ENCODE peak calls at places on chromosome 5, in ten cellular contexts. One of them, this sample, is unnamed.

GRCh38 chr5:40226906-40227305 is 452.8 kb upstream of the PTGER4 start:
- DNase-seq in central memory CD4-positive, alpha-beta T cell: no peak
- DNase-seq in NCI-H460: no peak
- DNase-seq in fibroblast of mammary gland: no peak
- DNase-seq in stimulated activated CD8-positive, alpha-beta memory T cell treated with anti-CD3 and anti-CD28 coated beads, Interleukin-15, amount 100 ng/mL, for 24 hours: no peak
- DNase-seq in right cardiac atrium: no peak
- DNase-seq in heart right ventricle: no peak
- DNase-seq in right atrium auricular region: no peak
- DNase-seq in GM12865: no peak
- DNase-seq in uterus: no peak
- DNase-seq in this sample: no peak

GRCh38 chr5:15106530-15107283 is 235.1 kb upstream of the ANKH start:
- DNase-seq in uterus: no peak
- DNase-seq in fibroblast of mammary gland: no peak
- DNase-seq in central memory CD4-positive, alpha-beta T cell: no peak
- DNase-seq in stimulated activated CD8-positive, alpha-beta memory T cell treated with anti-CD3 and anti-CD28 coated beads, Interleukin-15, amount 100 ng/mL, for 24 hours: no peak
- DNase-seq in GM12865: no peak
- DNase-seq in right cardiac atrium: no peak
- DNase-seq in heart right ventricle: no peak
- DNase-seq in NCI-H460: no peak
- DNase-seq in right atrium auricular region: no peak
- DNase-seq in this sample: no peak

GRCh38 chr5:170151105-170151831 is 45.6 kb downstream of the FOXI1 start:
- DNase-seq in right atrium auricular region: peak; percentile 72
- DNase-seq in right cardiac atrium: peak; percentile 64
- DNase-seq in heart right ventricle: peak; percentile 55
- DNase-seq in uterus: no peak
- DNase-seq in stimulated activated CD8-positive, alpha-beta memory T cell treated with anti-CD3 and anti-CD28 coated beads, Interleukin-15, amount 100 ng/mL, for 24 hours: no peak
- DNase-seq in fibroblast of mammary gland: peak; percentile 9
- DNase-seq in GM12865: peak; percentile 70
- DNase-seq in NCI-H460: peak; percentile 31
- DNase-seq in central memory CD4-positive, alpha-beta T cell: no peak
- DNase-seq in this sample: no peak

GRCh38 chr5:114473541-114473940 is 111.7 kb downstream of the KCNN2 start:
- DNase-seq in fibroblast of mammary gland: no peak
- DNase-seq in stimulated activated CD8-positive, alpha-beta memory T cell treated with anti-CD3 and anti-CD28 coated beads, Interleukin-15, amount 100 ng/mL, for 24 hours: no peak
- DNase-seq in right atrium auricular region: no peak
- DNase-seq in GM12865: no peak
- DNase-seq in uterus: no peak
- DNase-seq in NCI-H460: no peak
- DNase-seq in right cardiac atrium: no peak
- DNase-seq in heart right ventricle: no peak
- DNase-seq in central memory CD4-positive, alpha-beta T cell: no peak
- DNase-seq in this sample: no peak

GRCh38 chr5:50300878-50301277 is 140.2 kb downstream of the EMB start:
- DNase-seq in right atrium auricular region: no peak
- DNase-seq in central memory CD4-positive, alpha-beta T cell: no peak
- DNase-seq in GM12865: no peak
- DNase-seq in right cardiac atrium: no peak
- DNase-seq in heart right ventricle: no peak
- DNase-seq in NCI-H460: no peak
- DNase-seq in uterus: no peak
- DNase-seq in fibroblast of mammary gland: no peak
- DNase-seq in stimulated activated CD8-positive, alpha-beta memory T cell treated with anti-CD3 and anti-CD28 coated beads, Interleukin-15, amount 100 ng/mL, for 24 hours: no peak
- DNase-seq in this sample: no peak

GRCh38 chr5:74555991-74556390 is 84.5 kb downstream of the ENC1 start:
- DNase-seq in heart right ventricle: no peak
- DNase-seq in stimulated activated CD8-positive, alpha-beta memory T cell treated with anti-CD3 and anti-CD28 coated beads, Interleukin-15, amount 100 ng/mL, for 24 hours: no peak
- DNase-seq in fibroblast of mammary gland: no peak
- DNase-seq in right cardiac atrium: no peak
- DNase-seq in GM12865: no peak
- DNase-seq in central memory CD4-positive, alpha-beta T cell: no peak
- DNase-seq in uterus: no peak
- DNase-seq in right atrium auricular region: no peak
- DNase-seq in NCI-H460: no peak
- DNase-seq in this sample: no peak

GRCh38 chr5:140038373-140038957 is 4.6 kb downstream of the NRG2 start:
- DNase-seq in uterus: no peak
- DNase-seq in right cardiac atrium: no peak
- DNase-seq in NCI-H460: peak; percentile 16
- DNase-seq in fibroblast of mammary gland: peak; percentile 31
- DNase-seq in right atrium auricular region: no peak
- DNase-seq in heart right ventricle: no peak
- DNase-seq in central memory CD4-positive, alpha-beta T cell: no peak
- DNase-seq in stimulated activated CD8-positive, alpha-beta memory T cell treated with anti-CD3 and anti-CD28 coated beads, Interleukin-15, amount 100 ng/mL, for 24 hours: no peak
- DNase-seq in GM12865: peak; percentile 63
- DNase-seq in this sample: no peak

GRCh38 chr5:91339053-91339710 is 43.9 kb downstream of the ARRDC3 start:
- DNase-seq in GM12865: no peak
- DNase-seq in central memory CD4-positive, alpha-beta T cell: no peak
- DNase-seq in stimulated activated CD8-positive, alpha-beta memory T cell treated with anti-CD3 and anti-CD28 coated beads, Interleukin-15, amount 100 ng/mL, for 24 hours: no peak
- DNase-seq in right atrium auricular region: no peak
- DNase-seq in NCI-H460: no peak
- DNase-seq in heart right ventricle: no peak
- DNase-seq in right cardiac atrium: no peak
- DNase-seq in uterus: no peak
- DNase-seq in fibroblast of mammary gland: peak; percentile 55
- DNase-seq in this sample: no peak

GRCh38 chr5:16615737-16616535 is 861 bp downstream of the RETREG1 start:
- DNase-seq in stimulated activated CD8-positive, alpha-beta memory T cell treated with anti-CD3 and anti-CD28 coated beads, Interleukin-15, amount 100 ng/mL, for 24 hours: no peak
- DNase-seq in fibroblast of mammary gland: no peak
- DNase-seq in GM12865: no peak
- DNase-seq in NCI-H460: no peak
- DNase-seq in heart right ventricle: no peak
- DNase-seq in central memory CD4-positive, alpha-beta T cell: no peak
- DNase-seq in right cardiac atrium: no peak
- DNase-seq in right atrium auricular region: no peak
- DNase-seq in uterus: no peak
- DNase-seq in this sample: no peak

GRCh38 chr5:61333351-61334223 is 1.5 kb downstream of the ZSWIM6 start:
- DNase-seq in stimulated activated CD8-positive, alpha-beta memory T cell treated with anti-CD3 and anti-CD28 coated beads, Interleukin-15, amount 100 ng/mL, for 24 hours: no peak
- DNase-seq in fibroblast of mammary gland: no peak
- DNase-seq in GM12865: peak; percentile 47
- DNase-seq in NCI-H460: no peak
- DNase-seq in central memory CD4-positive, alpha-beta T cell: peak; percentile 30
- DNase-seq in heart right ventricle: peak; percentile 55
- DNase-seq in uterus: peak; percentile 30
- DNase-seq in right atrium auricular region: no peak
- DNase-seq in right cardiac atrium: peak; percentile 50
- DNase-seq in this sample: peak; percentile 41

GRCh38 chr5:82406200-82406773 is 128.1 kb upstream of the RPS23 start:
- DNase-seq in heart right ventricle: no peak
- DNase-seq in stimulated activated CD8-positive, alpha-beta memory T cell treated with anti-CD3 and anti-CD28 coated beads, Interleukin-15, amount 100 ng/mL, for 24 hours: no peak
- DNase-seq in NCI-H460: no peak
- DNase-seq in central memory CD4-positive, alpha-beta T cell: no peak
- DNase-seq in GM12865: no peak
- DNase-seq in right atrium auricular region: no peak
- DNase-seq in fibroblast of mammary gland: peak; percentile 96
- DNase-seq in right cardiac atrium: peak; percentile 63
- DNase-seq in uterus: peak; percentile 58
- DNase-seq in this sample: no peak

This sample was measured in natural killer cell.